ENCODE peak calls at places on chromosomes 11 and 22, in seven cellular contexts. J is pancreas; U is CD8-positive, alpha-beta T cell; B is prostate gland; A is endodermal cell; T is Peyer's patch; F is cardiac muscle cell. V is an unnamed sample. For H3K36me3, the result is how much of the 10 kb centered on the place peaks cover.

GRCh38 chr22:23128269-23129108 is 13.3 kb downstream of the RSPH14 start:
- DNase-seq in J (peak), A (peak), T (peak), U (peak), B (peak), F (peak), V (peak)

GRCh38 chr22:43100223-43100622 is 10.3 kb upstream of the BIK start:
- DNase-seq in B (no peak), T (no peak), U (no peak), F (no peak), J (no peak), A (no peak), V (no peak)

GRCh38 chr11:126943319-126943718 is 57.3 kb downstream of the KIRREL3 start:
- DNase-seq in U (no peak), B (no peak), F (no peak), T (no peak), A (no peak), J (no peak), V (no peak)

GRCh38 chr11:46724088-46724487 is 5.1 kb downstream of the F2 start:
- DNase-seq in B (no peak), F (no peak), T (no peak), J (no peak), U (no peak), A (no peak), V (no peak)

GRCh38 chr22:25563757-25564319 is 637 bp upstream of the GRK3 start:
- DNase-seq in A (no peak), U (no peak), J (no peak), T (no peak), B (no peak), F (no peak), V (peak)

GRCh38 chr11:26766996-26767395 is 45.1 kb upstream of the SLC5A12 start:
- DNase-seq in B (no peak), T (no peak), A (no peak), F (peak), U (no peak), J (no peak), V (no peak)

GRCh38 chr22:17831527-17832251 is 57.4 kb upstream of the BID start:
- DNase-seq in A (no peak), B (no peak), U (no peak), J (no peak), F (no peak), T (no peak), V (no peak)

GRCh38 chr11:67119577-67120391 is 721 bp downstream of the KDM2A start:
- DNase-seq in J (peak), A (peak), T (peak), B (peak), F (peak), U (peak), V (peak)

GRCh38 chr11:76978818-76979217 is 55.4 kb upstream of the B3GNT6 start:
- DNase-seq in F (no peak), U (no peak), T (no peak), B (no peak), J (no peak), A (no peak), V (no peak)

GRCh38 chr11:14148653-14149273 is 186.2 kb downstream of the SPON1 start:
- DNase-seq in J (no peak), T (no peak), F (peak), A (no peak), U (no peak), B (no peak), V (no peak)

GRCh38 chr11:47886096-47886495 is 37.9 kb upstream of the NUP160 start:
- DNase-seq in J (no peak), U (no peak), A (no peak), T (no peak), F (peak), B (peak), V (no peak)

GRCh38 chr11:12198261-12198925 is 88.0 kb downstream of the MICAL2 start:
- DNase-seq in B (no peak), T (no peak), U (no peak), A (no peak), F (no peak), J (no peak), V (no peak)

GRCh38 chr11:45300715-45301114 is 14.6 kb upstream of the SYT13 start:
- DNase-seq in B (no peak), F (no peak), U (no peak), T (no peak), A (no peak), J (no peak), V (no peak)

GRCh38 chr11:134271978-134272377 is 4.2 kb upstream of the GLB1L3 start:
- DNase-seq in A (peak), B (no peak), J (no peak), T (no peak), F (no peak), U (no peak), V (no peak)

GRCh38 chr11:62392944-62393628 is 25.7 kb upstream of the SCGB1A1 start:
- DNase-seq in J (no peak), F (no peak), B (peak), A (no peak), U (peak), T (no peak), V (no peak)

GRCh38 chr11:282630-283360 is 4.6 kb downstream of the NLRP6 start:
- DNase-seq in B (no peak), J (peak), U (no peak), F (no peak), T (peak), A (peak), V (no peak)

GRCh38 chr22:22348127-22348814 is 103.7 kb downstream of the VPREB1 start:
- DNase-seq in J (no peak), U (no peak), F (no peak), B (no peak), A (peak), T (no peak), V (no peak)

GRCh38 chr11:43285826-43286225 is 26.0 kb upstream of the API5 start:
- DNase-seq in U (no peak), T (no peak), B (no peak), A (peak), F (no peak), J (no peak), V (no peak)

GRCh38 chr11:33307984-33308383 is 50.8 kb downstream of the HIPK3 start:
- DNase-seq in T (no peak), A (no peak), B (no peak), F (no peak), U (no peak), J (no peak), V (no peak)

GRCh38 chr11:13260963-13261599 is 16.5 kb upstream of the BMAL1 start:
- DNase-seq in B (no peak), J (no peak), A (no peak), F (peak), U (no peak), T (no peak), V (no peak)

GRCh38 chr22:30386608-30386959 is 627 bp downstream of the RNF215 start:
- DNase-seq in A (no peak), J (no peak), F (no peak), B (no peak), T (no peak), U (no peak), V (peak)

GRCh38 chr11:44016129-44016528 is 31.7 kb upstream of the ACCSL start:
- DNase-seq in F (peak), A (no peak), U (no peak), T (no peak), J (no peak), B (no peak), V (no peak)

GRCh38 chr22:43237280-43237679 is 50.3 kb upstream of the TTLL12 start:
- DNase-seq in A (no peak), J (peak), U (no peak), B (no peak), T (no peak), F (no peak), V (no peak)

GRCh38 chr11:134125507-134125906 is 56.6 kb downstream of the JAM3 start:
- DNase-seq in B (no peak), U (no peak), J (no peak), A (no peak), F (peak), T (no peak), V (no peak)

GRCh38 chr11:8826145-8826786 is 84.7 kb upstream of the AKIP1 start:
- DNase-seq in U (no peak), A (peak), B (no peak), F (peak), J (no peak), T (no peak), V (no peak)

GRCh38 chr11:128022007-128022368 is 565.4 kb downstream of the ETS1 start:
- DNase-seq in J (no peak), F (peak), B (no peak), T (no peak), U (no peak), A (no peak), V (no peak)

GRCh38 chr11:43197357-43197756 is 114.4 kb upstream of the API5 start:
- DNase-seq in T (no peak), A (no peak), U (no peak), B (no peak), F (no peak), J (no peak), V (no peak)

GRCh38 chr11:104325093-104325492 is 161.1 kb upstream of the PDGFD start:
- DNase-seq in J (no peak), F (no peak), B (no peak), T (no peak), A (no peak), U (no peak), V (no peak)

GRCh38 chr22:36619797-36620390 is 83.7 kb downstream of the CACNG2 start:
- DNase-seq in J (no peak), F (no peak), U (no peak), T (no peak), A (no peak), B (peak), V (no peak)

GRCh38 chr11:72989727-72990126 is 152.4 kb downstream of the FCHSD2 start:
- DNase-seq in F (peak), A (no peak), B (no peak), U (no peak), J (no peak), T (no peak), V (no peak)

GRCh38 chr11:76148207-76148606 is 58.1 kb downstream of the WNT11 start:
- DNase-seq in J (no peak), F (no peak), A (no peak), T (peak), U (no peak), B (no peak), V (peak)

GRCh38 chr11:80596291-80596810 is 1155.5 kb upstream of the TENM4 start:
- DNase-seq in T (no peak), U (no peak), A (no peak), F (no peak), J (no peak), B (no peak), V (no peak)

GRCh38 chr22:43859621-43860020 is 2.7 kb downstream of the SULT4A1 start:
- DNase-seq in A (peak), J (no peak), F (no peak), B (no peak), U (no peak), T (no peak), V (no peak)

GRCh38 chr11:86758171-86758570 is 42.2 kb upstream of the PRSS23 start:
- DNase-seq in U (no peak), T (no peak), J (no peak), F (no peak), B (no peak), A (no peak), V (no peak)

GRCh38 chr11:35859311-35859710 is 84.6 kb upstream of the LDLRAD3 start:
- DNase-seq in F (peak), B (no peak), U (no peak), J (no peak), A (no peak), T (no peak), V (no peak)

GRCh38 chr22:27749597-27750225 is 51.8 kb downstream of the MN1 start:
- DNase-seq in F (peak), J (no peak), B (no peak), U (no peak), T (no peak), A (peak), V (no peak)

GRCh38 chr11:64916040-64916847 is 765 bp downstream of the ATG2A start:
- DNase-seq in B (no peak), A (peak), U (peak), F (peak), T (no peak), J (peak), V (peak)

GRCh38 chr11:3008746-3009336 is 16.7 kb upstream of the NAP1L4 start:
- DNase-seq in B (no peak), T (peak), F (no peak), U (no peak), A (no peak), J (no peak), V (no peak)

GRCh38 chr11:3009481-3009880 is 17.4 kb upstream of the NAP1L4 start:
- DNase-seq in J (no peak), B (no peak), A (no peak), U (no peak), F (no peak), T (peak), V (no peak)

GRCh38 chr11:3010004-3010403 is 17.9 kb upstream of the NAP1L4 start:
- DNase-seq in J (no peak), U (no peak), A (no peak), B (no peak), F (no peak), T (peak), V (no peak)

GRCh38 chr11:3006505-3007260 is 14.6 kb upstream of the NAP1L4 start:
- DNase-seq in F (no peak), T (peak), B (no peak), A (no peak), J (no peak), U (peak), V (no peak)

DNA sequence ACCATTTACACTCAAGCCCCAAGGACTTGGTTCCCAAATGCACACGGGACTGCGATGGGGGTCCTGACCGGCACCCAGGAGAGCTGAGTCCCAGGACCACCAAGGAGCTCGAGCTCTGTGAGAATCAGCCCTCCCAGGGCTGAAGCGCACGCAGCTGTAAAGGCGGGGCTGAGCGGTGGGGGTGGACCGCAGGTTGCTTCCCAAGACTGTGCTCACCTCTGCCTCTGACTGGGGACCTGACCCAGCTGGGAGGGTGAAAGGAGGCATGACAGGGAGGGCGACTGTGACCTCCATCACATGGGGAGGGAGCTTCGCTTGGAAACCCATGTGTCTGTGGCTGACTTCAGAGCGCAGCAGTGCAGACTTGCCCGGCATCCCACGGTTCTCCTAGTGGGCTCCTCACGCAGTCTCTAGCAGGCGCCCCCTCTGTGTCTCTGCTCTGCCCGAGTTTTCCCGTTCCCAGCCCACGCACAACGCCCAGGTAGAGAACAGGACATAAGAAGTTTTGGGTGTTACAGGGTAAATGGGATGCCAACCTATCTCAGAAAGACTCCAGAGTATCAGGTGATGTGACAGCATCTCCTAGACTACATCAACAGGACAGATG is 15.4 kb upstream of the NAP1L4 start:
- DNase-seq in F (no peak), B (no peak), T (peak), J (no peak), U (no peak), A (no peak), V (no peak)
- H3K36me3 ChIP-seq in F (under half), B (under half), T (under half), J (under half), U (under half), A (half or more), V (under half)

GRCh38 chr11:130729678-130730300 is 186.5 kb downstream of the SNX19 start:
- DNase-seq in F (no peak), T (no peak), J (no peak), B (no peak), A (no peak), U (no peak), V (no peak)
- H3K36me3 ChIP-seq in F (under half), T (under half), J (under half), B (under half), A (under half), U (under half), V (under half)

DNA sequence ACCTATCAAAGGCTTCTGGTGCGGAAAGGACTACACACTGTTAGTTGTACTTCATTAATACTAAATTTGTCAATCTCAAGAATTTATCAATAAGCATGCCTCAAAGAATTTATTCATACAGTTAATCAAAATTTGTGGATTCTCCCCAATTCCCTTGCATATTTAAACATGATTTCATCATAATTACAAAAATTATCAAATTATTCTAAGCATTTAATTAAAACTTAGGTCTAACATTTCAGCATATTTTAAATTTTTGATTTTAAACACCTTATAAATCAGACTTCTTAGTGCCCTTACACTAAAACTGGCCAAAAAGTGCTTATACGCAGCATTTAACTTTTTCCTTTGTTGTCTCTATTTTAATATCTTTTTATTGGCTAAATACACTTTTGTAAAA is 13.8 kb upstream of the SERPIND1 start:
- DNase-seq in B (no peak), A (no peak), F (no peak), J (no peak), U (no peak), T (no peak), V (no peak)
- H3K36me3 ChIP-seq in B (under half), A (under half), F (under half), J (under half), U (under half), T (under half), V (under half)

GRCh38 chr11:68591719-68592118 is 92.6 kb upstream of the GAL start:
- DNase-seq in U (no peak), B (no peak), T (no peak), A (no peak), J (peak), F (no peak), V (no peak)

GRCh38 chr11:68594123-68594522 is 90.2 kb upstream of the GAL start:
- DNase-seq in B (no peak), A (no peak), T (no peak), F (no peak), J (no peak), U (no peak), V (no peak)

GRCh38 chr11:68593441-68593840 is 90.9 kb upstream of the GAL start:
- DNase-seq in F (no peak), A (no peak), T (no peak), J (no peak), B (no peak), U (no peak), V (no peak)

GRCh38 chr11:68584991-68585524 is 99.3 kb upstream of the GAL start:
- DNase-seq in U (no peak), B (no peak), T (no peak), J (no peak), F (peak), A (no peak), V (no peak)

GRCh38 chr11:68589817-68590216 is 94.5 kb upstream of the GAL start:
- DNase-seq in J (no peak), F (no peak), A (no peak), B (no peak), U (no peak), T (no peak), V (no peak)
- H3K36me3 ChIP-seq in J (under half), F (half or more), A (half or more), B (under half), U (half or more), T (under half), V (under half)

GRCh38 chr11:57601297-57601696 is 3.8 kb downstream of the SERPING1 start:
- DNase-seq in T (no peak), U (no peak), F (no peak), B (no peak), J (no peak), A (no peak), V (no peak)
- H3K36me3 ChIP-seq in T (under half), U (under half), F (under half), B (under half), J (under half), A (under half), V (under half)

DNA sequence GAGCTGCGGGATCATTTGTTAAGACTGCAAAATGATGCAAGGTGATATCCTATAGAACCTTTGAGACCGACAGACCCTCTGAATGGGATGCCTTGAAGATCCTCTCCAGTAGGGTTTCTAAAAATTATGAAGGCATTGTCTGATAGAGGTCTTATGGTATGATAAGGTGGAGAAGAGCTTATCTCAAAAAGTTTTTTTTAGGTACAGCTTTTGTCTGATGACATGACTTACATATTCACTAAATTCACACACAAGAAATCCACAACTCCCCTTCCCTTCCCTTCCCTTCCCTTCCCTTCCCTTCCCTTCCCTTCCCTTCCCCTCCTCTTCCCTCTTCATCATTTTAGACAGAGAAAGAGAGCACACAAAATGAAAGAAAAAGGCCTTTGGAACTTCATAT is 118.4 kb upstream of the CTSC start:
- DNase-seq in B (no peak), U (no peak), F (no peak), J (no peak), T (no peak), A (no peak), V (no peak)
- H3K36me3 ChIP-seq in B (under half), U (under half), F (under half), J (under half), T (under half), A (under half), V (under half)

GRCh38 chr22:45198463-45198795 is 34.7 kb downstream of the NUP50 start:
- DNase-seq in A (no peak), U (no peak), J (no peak), F (no peak), T (no peak), B (no peak), V (no peak)

GRCh38 chr22:45197606-45198462 is 34.1 kb downstream of the NUP50 start:
- DNase-seq in U (no peak), A (peak), F (no peak), B (no peak), J (no peak), T (no peak), V (no peak)

GRCh38 chr22:45200862-45201511 is 37.3 kb downstream of the NUP50 start:
- DNase-seq in J (no peak), A (peak), T (no peak), U (no peak), B (no peak), F (peak), V (no peak)

GRCh38 chr22:45200230-45200629 is 36.5 kb downstream of the NUP50 start:
- DNase-seq in U (no peak), A (no peak), T (no peak), F (no peak), J (no peak), B (no peak), V (no peak)

GRCh38 chr22:45199723-45200122 is 36.0 kb downstream of the NUP50 start:
- DNase-seq in B (no peak), U (no peak), J (no peak), F (no peak), T (no peak), A (no peak), V (no peak)
- H3K36me3 ChIP-seq in B (under half), U (under half), J (under half), F (under half), T (under half), A (under half), V (under half)

GRCh38 chr22:50151571-50152537 is 18.7 kb upstream of the PANX2 start:
- DNase-seq in A (peak), F (no peak), J (no peak), T (peak), B (no peak), U (no peak), V (no peak)

GRCh38 chr22:50148991-50149721 is 21.4 kb upstream of the PANX2 start:
- DNase-seq in F (peak), T (peak), U (peak), A (peak), B (peak), J (peak), V (peak)

GRCh38 chr22:50150161-50151129 is 20.1 kb upstream of the PANX2 start:
- DNase-seq in J (no peak), B (no peak), T (no peak), A (no peak), F (no peak), U (no peak), V (no peak)

GRCh38 chr22:50153756-50154140 is 16.8 kb upstream of the PANX2 start:
- DNase-seq in A (no peak), T (no peak), F (no peak), J (no peak), U (no peak), B (no peak), V (no peak)

GRCh38 chr22:50153056-50153755 is 17.3 kb upstream of the PANX2 start:
- DNase-seq in T (peak), U (no peak), F (no peak), J (no peak), B (no peak), A (no peak), V (no peak)
- H3K36me3 ChIP-seq in T (under half), U (under half), F (under half), J (under half), B (under half), A (under half), V (under half)

GRCh38 chr11:70428701-70429427 is 30.5 kb downstream of the CTTN start:
- DNase-seq in A (no peak), U (no peak), J (no peak), T (no peak), B (no peak), F (no peak), V (no peak)
- H3K36me3 ChIP-seq in A (half or more), U (under half), J (under half), T (under half), B (under half), F (under half), V (under half)

V was measured in transverse colon.